ENCODE peak calls at places on chromosome 15, in nine cellular contexts. One of them, this sample, is unnamed.

GRCh38 chr15:56749982-56750381 is 16.7 kb upstream of the ZNF280D start:
- DNase-seq in fibroblast of mammary gland: peak
- DNase-seq in GM23338: no peak
- DNase-seq in cardiac muscle cell: no peak
- DNase-seq in GM12865: no peak
- DNase-seq in dorsolateral prefrontal cortex: no peak
- DNase-seq in IMR-90: peak
- DNase-seq in sigmoid colon: no peak
- DNase-seq in WERI-Rb-1: no peak
- DNase-seq in this sample: no peak

GRCh38 chr15:77033729-77034619 is 36.9 kb downstream of the TSPAN3 start:
- DNase-seq in fibroblast of mammary gland: no peak
- DNase-seq in GM23338: no peak
- DNase-seq in cardiac muscle cell: no peak
- DNase-seq in GM12865: no peak
- DNase-seq in dorsolateral prefrontal cortex: no peak
- DNase-seq in IMR-90: no peak
- DNase-seq in sigmoid colon: peak
- DNase-seq in WERI-Rb-1: no peak
- DNase-seq in this sample: no peak

GRCh38 chr15:63474810-63475316 is 29.5 kb upstream of the USP3 start:
- DNase-seq in fibroblast of mammary gland: peak
- DNase-seq in GM23338: no peak
- DNase-seq in cardiac muscle cell: no peak
- DNase-seq in GM12865: peak
- DNase-seq in dorsolateral prefrontal cortex: no peak
- DNase-seq in IMR-90: no peak
- DNase-seq in sigmoid colon: no peak
- DNase-seq in WERI-Rb-1: no peak
- DNase-seq in this sample: no peak

GRCh38 chr15:42929449-42929848 is 8.9 kb upstream of the TTBK2 start:
- DNase-seq in fibroblast of mammary gland: no peak
- DNase-seq in GM23338: no peak
- DNase-seq in cardiac muscle cell: no peak
- DNase-seq in GM12865: no peak
- DNase-seq in dorsolateral prefrontal cortex: no peak
- DNase-seq in IMR-90: peak
- DNase-seq in sigmoid colon: no peak
- DNase-seq in WERI-Rb-1: no peak
- DNase-seq in this sample: no peak

GRCh38 chr15:57914350-57915055 is 151.0 kb downstream of the ALDH1A2 start:
- DNase-seq in fibroblast of mammary gland: no peak
- DNase-seq in GM23338: no peak
- DNase-seq in cardiac muscle cell: no peak
- DNase-seq in GM12865: no peak
- DNase-seq in dorsolateral prefrontal cortex: no peak
- DNase-seq in IMR-90: no peak
- DNase-seq in sigmoid colon: no peak
- DNase-seq in WERI-Rb-1: no peak
- DNase-seq in this sample: peak

GRCh38 chr15:85443593-85444328 is 63.4 kb downstream of the AKAP13 start:
- DNase-seq in fibroblast of mammary gland: peak
- DNase-seq in GM23338: peak
- DNase-seq in cardiac muscle cell: peak
- DNase-seq in GM12865: peak
- DNase-seq in dorsolateral prefrontal cortex: no peak
- DNase-seq in IMR-90: peak
- DNase-seq in sigmoid colon: no peak
- DNase-seq in WERI-Rb-1: no peak
- DNase-seq in this sample: no peak

GRCh38 chr15:38554354-38554753 is 10.3 kb downstream of the RASGRP1 start:
- DNase-seq in fibroblast of mammary gland: no peak
- DNase-seq in GM23338: no peak
- DNase-seq in cardiac muscle cell: no peak
- DNase-seq in GM12865: peak
- DNase-seq in dorsolateral prefrontal cortex: no peak
- DNase-seq in IMR-90: peak
- DNase-seq in sigmoid colon: no peak
- DNase-seq in WERI-Rb-1: no peak
- DNase-seq in this sample: no peak

GRCh38 chr15:34755419-34755773 is 598 bp upstream of the GJD2 start:
- DNase-seq in fibroblast of mammary gland: no peak
- DNase-seq in GM23338: no peak
- DNase-seq in cardiac muscle cell: no peak
- DNase-seq in GM12865: no peak
- DNase-seq in dorsolateral prefrontal cortex: no peak
- DNase-seq in IMR-90: no peak
- DNase-seq in sigmoid colon: no peak
- DNase-seq in WERI-Rb-1: no peak
- DNase-seq in this sample: no peak

GRCh38 chr15:41493205-41493901 is at the start of gene ITPKA:
- DNase-seq in fibroblast of mammary gland: peak
- DNase-seq in GM23338: peak
- DNase-seq in cardiac muscle cell: peak
- DNase-seq in GM12865: peak
- DNase-seq in dorsolateral prefrontal cortex: peak
- DNase-seq in IMR-90: peak
- DNase-seq in sigmoid colon: peak
- DNase-seq in WERI-Rb-1: peak
- DNase-seq in this sample: peak

DNA sequence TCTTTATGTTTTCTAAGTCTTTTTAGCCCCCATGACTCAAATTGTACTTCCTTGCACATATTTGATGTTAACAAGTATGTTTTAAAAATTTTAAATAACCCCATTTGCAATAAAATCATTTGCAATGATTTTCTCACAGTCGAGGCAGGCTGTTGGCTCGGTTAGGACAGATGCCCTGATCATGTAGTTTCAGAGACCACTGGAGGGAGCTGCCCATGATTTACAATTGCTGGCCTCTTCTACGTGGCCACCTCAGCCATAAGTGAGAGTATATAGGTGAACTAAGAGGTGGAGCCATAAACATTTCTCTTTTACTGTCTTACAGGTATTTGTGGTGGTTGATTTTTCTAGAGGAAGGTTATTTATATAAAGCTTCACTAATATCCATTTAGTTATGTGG is 1.7 kb downstream of the DTWD1 start:
- DNase-seq in fibroblast of mammary gland: peak
- DNase-seq in GM23338: peak
- DNase-seq in cardiac muscle cell: no peak
- DNase-seq in GM12865: no peak
- DNase-seq in dorsolateral prefrontal cortex: no peak
- DNase-seq in IMR-90: no peak
- DNase-seq in sigmoid colon: no peak
- DNase-seq in WERI-Rb-1: no peak
- DNase-seq in this sample: no peak
- TF ChIP-seq CTCF in fibroblast of mammary gland: peak
- TF ChIP-seq CTCF in GM23338: peak
- TF ChIP-seq CTCF in cardiac muscle cell: peak
- TF ChIP-seq CTCF in GM12865: no peak
- TF ChIP-seq CTCF in dorsolateral prefrontal cortex: no peak
- TF ChIP-seq CTCF in IMR-90: no peak
- TF ChIP-seq CTCF in sigmoid colon: no peak
- TF ChIP-seq CTCF in WERI-Rb-1: no peak
- TF ChIP-seq CTCF in this sample: no peak

GRCh38 chr15:99105516-99106341 is 849 bp downstream of the SYNM start:
- DNase-seq in fibroblast of mammary gland: peak
- DNase-seq in GM23338: peak
- DNase-seq in cardiac muscle cell: peak
- DNase-seq in GM12865: peak
- DNase-seq in dorsolateral prefrontal cortex: peak
- DNase-seq in IMR-90: peak
- DNase-seq in sigmoid colon: peak
- DNase-seq in WERI-Rb-1: peak
- DNase-seq in this sample: peak
- H3K4me3 ChIP-seq in fibroblast of mammary gland: peak
- H3K4me3 ChIP-seq in GM23338: peak
- H3K4me3 ChIP-seq in cardiac muscle cell: peak
- H3K4me3 ChIP-seq in GM12865: peak
- H3K4me3 ChIP-seq in dorsolateral prefrontal cortex: peak
- H3K4me3 ChIP-seq in IMR-90: peak
- H3K4me3 ChIP-seq in sigmoid colon: peak
- H3K4me3 ChIP-seq in WERI-Rb-1: peak
- H3K4me3 ChIP-seq in this sample: peak

GRCh38 chr15:89477411-89478242 is 18.8 kb downstream of the RHCG start:
- DNase-seq in fibroblast of mammary gland: no peak
- DNase-seq in GM23338: no peak
- DNase-seq in cardiac muscle cell: no peak
- DNase-seq in GM12865: no peak
- DNase-seq in dorsolateral prefrontal cortex: peak
- DNase-seq in IMR-90: no peak
- DNase-seq in sigmoid colon: no peak
- DNase-seq in WERI-Rb-1: no peak
- DNase-seq in this sample: no peak

GRCh38 chr15:89475688-89476087 is 20.7 kb downstream of the RHCG start:
- DNase-seq in fibroblast of mammary gland: no peak
- DNase-seq in GM23338: no peak
- DNase-seq in cardiac muscle cell: no peak
- DNase-seq in GM12865: no peak
- DNase-seq in dorsolateral prefrontal cortex: peak
- DNase-seq in IMR-90: no peak
- DNase-seq in sigmoid colon: no peak
- DNase-seq in WERI-Rb-1: no peak
- DNase-seq in this sample: no peak

GRCh38 chr15:89469331-89470107 is 26.9 kb downstream of the RHCG start:
- DNase-seq in fibroblast of mammary gland: no peak
- DNase-seq in GM23338: peak
- DNase-seq in cardiac muscle cell: no peak
- DNase-seq in GM12865: no peak
- DNase-seq in dorsolateral prefrontal cortex: peak
- DNase-seq in IMR-90: no peak
- DNase-seq in sigmoid colon: no peak
- DNase-seq in WERI-Rb-1: peak
- DNase-seq in this sample: no peak

GRCh38 chr15:89472785-89473256 is 23.6 kb downstream of the RHCG start:
- DNase-seq in fibroblast of mammary gland: peak
- DNase-seq in GM23338: peak
- DNase-seq in cardiac muscle cell: peak
- DNase-seq in GM12865: peak
- DNase-seq in dorsolateral prefrontal cortex: peak
- DNase-seq in IMR-90: peak
- DNase-seq in sigmoid colon: no peak
- DNase-seq in WERI-Rb-1: peak
- DNase-seq in this sample: peak
- TF ChIP-seq CTCF in fibroblast of mammary gland: peak
- TF ChIP-seq CTCF in GM23338: peak
- TF ChIP-seq CTCF in cardiac muscle cell: peak
- TF ChIP-seq CTCF in GM12865: peak
- TF ChIP-seq CTCF in dorsolateral prefrontal cortex: peak
- TF ChIP-seq CTCF in IMR-90: peak
- TF ChIP-seq CTCF in sigmoid colon: peak
- TF ChIP-seq CTCF in WERI-Rb-1: peak
- TF ChIP-seq CTCF in this sample: peak

GRCh38 chr15:90004252-90004651 is 3.1 kb downstream of the ZNF710 start:
- DNase-seq in fibroblast of mammary gland: peak
- DNase-seq in GM23338: no peak
- DNase-seq in cardiac muscle cell: no peak
- DNase-seq in GM12865: no peak
- DNase-seq in dorsolateral prefrontal cortex: no peak
- DNase-seq in IMR-90: no peak
- DNase-seq in sigmoid colon: no peak
- DNase-seq in WERI-Rb-1: no peak
- DNase-seq in this sample: peak
- H3K4me3 ChIP-seq in fibroblast of mammary gland: no peak
- H3K4me3 ChIP-seq in GM23338: no peak
- H3K4me3 ChIP-seq in cardiac muscle cell: no peak
- H3K4me3 ChIP-seq in GM12865: peak
- H3K4me3 ChIP-seq in dorsolateral prefrontal cortex: no peak
- H3K4me3 ChIP-seq in IMR-90: peak
- H3K4me3 ChIP-seq in sigmoid colon: no peak
- H3K4me3 ChIP-seq in WERI-Rb-1: no peak
- H3K4me3 ChIP-seq in this sample: peak

DNA sequence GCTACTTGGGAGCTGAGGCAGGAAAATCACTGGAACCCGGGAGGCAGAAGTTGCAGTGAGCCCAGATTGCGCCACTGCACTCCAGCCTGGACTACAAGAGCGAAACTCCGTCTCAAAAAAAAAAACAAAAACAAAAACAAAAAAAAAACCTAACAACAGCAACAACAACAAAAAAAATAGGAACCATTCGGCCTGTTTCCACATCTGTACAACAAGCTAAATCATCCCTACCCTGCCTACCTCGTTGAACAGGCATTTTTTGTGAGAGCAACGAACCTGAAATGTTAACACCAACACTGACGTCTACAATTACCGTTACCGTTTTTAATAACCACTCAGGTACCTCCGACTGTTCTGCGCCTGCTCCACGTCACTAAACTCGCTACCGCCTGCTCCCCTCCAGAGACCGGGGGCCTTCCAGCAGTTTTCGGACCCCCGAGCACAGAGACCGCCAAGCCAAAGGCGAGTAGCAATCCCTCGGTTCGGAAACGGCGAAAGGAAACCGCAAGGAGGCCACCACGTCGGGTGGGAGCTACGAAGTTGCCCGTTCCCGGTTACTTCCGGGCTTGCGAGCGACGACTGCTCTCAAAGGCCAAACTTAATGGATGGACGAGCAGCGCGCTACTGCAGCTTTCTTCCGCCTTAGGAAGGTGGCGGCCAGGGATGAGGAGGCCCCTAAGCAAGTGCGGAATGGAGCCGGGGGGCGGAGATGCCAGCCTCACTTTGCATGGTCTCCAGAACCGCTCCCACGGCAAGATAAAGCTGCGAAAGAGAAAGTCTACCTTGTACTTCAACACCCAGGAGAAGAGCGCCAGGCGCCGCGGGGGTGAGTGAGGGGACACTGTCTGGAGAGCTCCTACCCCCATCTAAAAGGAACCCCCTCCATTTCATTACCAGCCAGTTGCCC is at the start of the genes PIGB and PIGBOS1:
- DNase-seq in fibroblast of mammary gland: peak
- DNase-seq in GM23338: peak
- DNase-seq in cardiac muscle cell: peak
- DNase-seq in GM12865: peak
- DNase-seq in dorsolateral prefrontal cortex: peak
- DNase-seq in IMR-90: peak
- DNase-seq in sigmoid colon: peak
- DNase-seq in WERI-Rb-1: peak
- DNase-seq in this sample: peak
- TF ChIP-seq CTCF in fibroblast of mammary gland: no peak
- TF ChIP-seq CTCF in GM23338: no peak
- TF ChIP-seq CTCF in cardiac muscle cell: peak
- TF ChIP-seq CTCF in GM12865: no peak
- TF ChIP-seq CTCF in dorsolateral prefrontal cortex: peak
- TF ChIP-seq CTCF in IMR-90: peak
- TF ChIP-seq CTCF in sigmoid colon: no peak
- TF ChIP-seq CTCF in WERI-Rb-1: peak
- TF ChIP-seq CTCF in this sample: peak